ENCODE peak calls at places on chromosomes 16 and 17, in five cellular contexts. E is NK-92 treated with Interleukin-12 subunit alpha and Interleukin-12 subunit beta, amount 100 ng/mL, for 24 hours; U is substantia nigra; N is kidney glomerular epithelial cell; P is vagina. H is an unnamed sample.

GRCh38 chr17:41624208-41625101 is at the start of gene KRT17:
- DNase-seq in E (no peak), U (no peak), N (no peak), P (no peak), H (no peak)

GRCh38 chr16:68475071-68475470 is 26.8 kb upstream of the SMPD3 start:
- DNase-seq in E (no peak), U (no peak), N (no peak), P (no peak), H (no peak)

GRCh38 chr17:6698004-6698403 is 15.2 kb downstream of the SLC13A5 start:
- DNase-seq in E (no peak), U (no peak), N (no peak), P (no peak), H (no peak)

GRCh38 chr16:4733747-4734062 is 366 bp downstream of the ANKS3 start:
- DNase-seq in E (no peak), U (no peak), N (no peak), P (no peak), H (no peak)

GRCh38 chr16:76668207-76668725 is 391.1 kb downstream of the CNTNAP4 start:
- DNase-seq in E (no peak), U (no peak), N (no peak), P (no peak), H (no peak)

GRCh38 chr16:2971985-2972784 is 3.0 kb downstream of the PAQR4 start:
- DNase-seq in E (no peak), U (no peak), N (no peak), P (no peak), H (no peak)

GRCh38 chr17:34842235-34842634 is 119.0 kb downstream of the CCT6B start:
- DNase-seq in E (no peak), U (no peak), N (no peak), P (no peak), H (no peak)

GRCh38 chr16:53052519-53053501 is at the start of gene CHD9NB:
- DNase-seq in E (peak), U (no peak), N (peak), P (no peak), H (no peak)

GRCh38 chr17:19933221-19933620 is 44.4 kb downstream of the AKAP10 start:
- DNase-seq in E (no peak), U (no peak), N (peak), P (no peak), H (no peak)

GRCh38 chr16:887846-888245 is 82.9 kb downstream of the LMF1 start:
- DNase-seq in E (no peak), U (no peak), N (no peak), P (no peak), H (no peak)

GRCh38 chr17:70190959-70191805 is 21.9 kb downstream of the KCNJ2 start:
- DNase-seq in E (no peak), U (no peak), N (no peak), P (no peak), H (no peak)

H was measured in occipital lobe.